ENCODE peak calls at places on chromosomes 2 and 18, in nine cellular contexts. R is foreskin fibroblast, C is esophagus squamous epithelium, K is hepatocyte, Z is mucosa of descending colon, O is dorsolateral prefrontal cortex, L is thoracic aorta, S is heart left ventricle, F is fibroblast of mammary gland. D is an unnamed sample.

GRCh38 chr2:31228717-31229116 is 5.2 kb upstream of the EHD3 start:
- DNase-seq in S (no peak), R (no peak), L (no peak), O (no peak), Z (no peak), K (no peak), F (no peak), C (no peak), D (no peak)

GRCh38 chr2:47201224-47201623 is 46.1 kb upstream of the STPG4 start:
- DNase-seq in R (peak), C (no peak), Z (no peak), F (no peak), S (no peak), K (no peak), O (no peak), L (no peak), D (no peak)

GRCh38 chr2:171057575-171057974 is 103.1 kb downstream of the TLK1 start:
- DNase-seq in Z (no peak), C (no peak), F (no peak), S (no peak), K (no peak), R (no peak), L (no peak), O (no peak), D (no peak)

GRCh38 chr2:150403457-150403856 is 84.0 kb downstream of the RND3 start:
- DNase-seq in C (no peak), L (no peak), F (no peak), S (no peak), K (no peak), R (no peak), Z (no peak), O (no peak), D (no peak)

GRCh38 chr2:147026261-147026660 is 818.6 kb upstream of the ACVR2A start:
- DNase-seq in F (no peak), C (no peak), S (no peak), O (no peak), Z (no peak), R (no peak), K (no peak), L (no peak), D (no peak)

GRCh38 chr2:182351417-182351816 is 75.4 kb downstream of the PDE1A start:
- DNase-seq in O (no peak), L (no peak), C (no peak), K (no peak), S (no peak), R (no peak), F (no peak), Z (no peak), D (no peak)

GRCh38 chr18:52118684-52119083 is 221.3 kb upstream of the DCC start:
- DNase-seq in C (no peak), O (no peak), F (no peak), L (no peak), R (no peak), Z (no peak), K (no peak), S (no peak), D (no peak)

GRCh38 chr18:58580623-58581022 is 48.3 kb downstream of the ALPK2 start:
- DNase-seq in S (no peak), L (no peak), R (peak), Z (no peak), O (no peak), C (no peak), K (no peak), F (peak), D (no peak)

GRCh38 chr2:239809391-239809790 is 215.8 kb downstream of the NDUFA10 start:
- DNase-seq in L (no peak), Z (no peak), F (no peak), O (no peak), R (no peak), K (no peak), C (no peak), S (no peak), D (no peak)

GRCh38 chr18:7155887-7156286 is 38.3 kb upstream of the LAMA1 start:
- DNase-seq in K (no peak), F (no peak), L (no peak), C (no peak), Z (no peak), O (no peak), S (no peak), R (no peak), D (no peak)

GRCh38 chr2:152301131-152301530 is 33.8 kb upstream of the FMNL2 start:
- DNase-seq in S (no peak), R (no peak), F (no peak), Z (no peak), L (no peak), K (no peak), O (no peak), C (no peak), D (no peak)

GRCh38 chr2:24671230-24671629 is 122.0 kb downstream of the PTRHD1 start:
- DNase-seq in C (no peak), F (no peak), O (no peak), K (no peak), Z (no peak), R (no peak), S (no peak), L (no peak), D (no peak)

GRCh38 chr2:120410487-120410886 is 64.6 kb downstream of the INHBB start:
- DNase-seq in K (no peak), L (no peak), R (no peak), S (no peak), C (no peak), Z (no peak), F (no peak), O (no peak), D (no peak)

GRCh38 chr18:27735117-27735516 is 441.8 kb downstream of the CDH2 start:
- DNase-seq in F (no peak), K (no peak), L (no peak), C (no peak), Z (no peak), S (no peak), R (no peak), O (no peak), D (peak)

GRCh38 chr2:135840601-135841000 is 3.6 kb upstream of the LCT start:
- DNase-seq in C (no peak), Z (no peak), K (no peak), L (no peak), R (peak), O (no peak), F (peak), S (no peak), D (no peak)

GRCh38 chr2:23351388-23352141 is 33.4 kb upstream of the KLHL29 start:
- DNase-seq in S (peak), C (no peak), L (peak), O (peak), Z (peak), K (peak), R (peak), F (peak), D (peak)

GRCh38 chr2:176096986-176097819 is 2.4 kb upstream of the HOXD12 start:
- DNase-seq in F (peak), L (no peak), O (no peak), Z (peak), S (peak), C (no peak), K (peak), R (peak), D (peak)

GRCh38 chr2:27306136-27306535 is 2.1 kb downstream of the UCN start:
- DNase-seq in F (no peak), K (no peak), C (no peak), S (no peak), Z (no peak), R (no peak), O (no peak), L (no peak), D (no peak)

GRCh38 chr18:55485666-55486065 is 102.3 kb downstream of the TCF4 start:
- DNase-seq in Z (no peak), L (no peak), R (peak), S (no peak), F (peak), C (no peak), O (no peak), K (no peak), D (peak)

GRCh38 chr2:33518929-33519328 is 42.5 kb downstream of the RASGRP3 start:
- DNase-seq in L (no peak), S (no peak), K (no peak), F (peak), R (peak), O (no peak), Z (no peak), C (no peak), D (peak)

GRCh38 chr2:41409328-41409727 is 638.5 kb upstream of the PKDCC start:
- DNase-seq in C (no peak), R (no peak), S (no peak), Z (no peak), L (no peak), O (no peak), K (no peak), F (no peak), D (no peak)

GRCh38 chr2:41413813-41414485 is 633.9 kb upstream of the PKDCC start:
- DNase-seq in F (no peak), O (no peak), L (no peak), C (no peak), K (no peak), R (no peak), Z (no peak), S (no peak), D (no peak)

GRCh38 chr2:41410011-41410410 is 637.8 kb upstream of the PKDCC start:
- DNase-seq in F (no peak), L (no peak), S (no peak), O (no peak), Z (no peak), K (no peak), R (no peak), C (no peak), D (no peak)

GRCh38 chr2:41420219-41420618 is 627.6 kb upstream of the PKDCC start:
- DNase-seq in L (no peak), F (no peak), S (no peak), Z (no peak), C (no peak), O (no peak), K (no peak), R (no peak), D (no peak)

DNA sequence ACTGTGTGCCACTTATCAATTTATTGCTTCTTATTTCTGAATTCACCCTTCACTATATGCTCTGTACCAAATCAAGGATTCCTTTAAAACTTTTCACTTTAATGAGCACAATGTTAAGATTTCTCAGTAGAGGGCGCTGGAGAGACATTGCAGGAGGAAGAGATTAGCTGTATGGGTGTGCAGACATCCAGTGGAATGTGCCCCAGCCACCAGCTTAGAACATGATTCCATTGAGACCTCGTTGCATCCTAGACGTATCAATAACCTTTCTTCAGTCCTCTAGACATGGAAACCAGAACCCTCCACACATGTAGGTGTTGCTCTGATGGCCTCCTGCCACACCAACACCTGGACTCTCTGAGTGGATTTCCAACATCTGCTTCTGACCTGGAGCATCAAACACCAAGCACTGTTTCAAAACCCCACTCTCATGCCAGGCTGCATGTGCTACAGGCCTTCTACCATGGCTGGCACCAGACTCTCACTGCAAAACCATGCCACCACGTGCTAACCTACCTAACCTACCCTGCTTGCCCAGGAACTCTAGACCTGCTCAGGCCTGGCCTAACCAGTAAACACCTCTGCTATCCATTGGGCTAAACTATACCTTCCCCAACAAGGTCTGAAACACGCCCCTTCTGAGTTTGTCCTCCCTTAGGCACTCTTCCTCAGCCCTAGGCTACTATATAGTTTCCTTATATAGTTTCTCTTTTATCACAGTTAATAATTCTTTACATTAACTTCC is 633.2 kb upstream of the PKDCC start:
- DNase-seq in Z (no peak), K (peak), F (peak), R (peak), O (no peak), C (no peak), S (no peak), L (no peak), D (peak)
- TF ChIP-seq CTCF in Z (no peak), K (peak), F (peak), R (peak), O (no peak), C (no peak), S (peak), L (peak), D (peak)

DNA sequence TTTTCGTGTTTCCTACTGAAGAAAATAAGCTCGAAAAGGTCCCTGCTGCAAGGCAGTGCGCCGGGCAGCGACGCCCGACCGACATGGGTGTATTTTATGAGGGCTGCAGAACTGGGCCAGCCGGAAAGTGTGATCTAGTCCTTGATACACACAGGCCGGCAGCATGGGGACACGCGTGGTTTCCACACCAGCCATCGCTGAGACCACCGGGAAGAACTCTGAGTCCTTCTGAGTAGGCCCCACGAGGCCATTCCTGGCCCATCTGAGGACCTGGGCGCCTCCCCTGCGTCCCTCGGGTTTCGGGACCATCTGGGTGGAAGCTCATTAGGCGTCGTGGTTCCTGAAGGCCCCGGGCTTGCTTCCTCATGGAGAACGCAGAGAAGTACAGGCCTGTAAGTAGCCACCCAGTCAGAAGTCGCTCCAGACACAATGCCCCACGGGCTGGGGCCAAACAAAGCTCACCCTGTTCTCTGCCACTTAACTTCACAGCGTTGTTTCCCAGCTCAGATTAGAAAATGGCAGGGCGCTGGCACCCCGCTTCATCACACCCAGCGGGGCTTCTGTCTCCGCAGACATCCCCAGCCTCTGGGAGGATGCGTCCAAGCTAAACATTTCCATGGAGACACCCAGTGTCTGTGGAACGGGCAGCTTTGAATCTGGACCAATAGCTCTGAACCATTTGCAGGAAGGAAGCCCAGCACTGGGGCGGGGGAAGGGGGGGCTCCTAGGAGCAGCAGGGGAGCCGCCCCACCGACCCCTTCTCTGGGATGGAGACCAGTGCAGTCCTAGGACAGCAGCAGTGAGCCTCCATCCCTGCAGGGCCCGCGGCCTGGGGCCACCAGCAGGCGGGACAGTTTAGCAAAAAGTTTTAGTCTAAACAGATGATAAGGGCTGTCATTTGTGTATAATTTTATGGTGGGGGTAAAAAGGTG is 2.4 kb downstream of the NFATC1 start:
- DNase-seq in R (no peak), K (no peak), F (no peak), L (no peak), O (peak), C (no peak), S (no peak), Z (peak), D (no peak)
- H3K4me3 ChIP-seq in R (no peak), K (no peak), F (no peak), L (no peak), O (no peak), C (no peak), S (no peak), Z (no peak), D (no peak)

GRCh38 chr2:8803658-8804379 is 33.6 kb downstream of the KIDINS220 start:
- DNase-seq in F (peak), C (no peak), O (no peak), R (peak), Z (peak), S (peak), L (no peak), K (peak), D (peak)
- TF ChIP-seq CTCF in F (no peak), C (no peak), O (no peak), R (no peak), Z (no peak), S (no peak), L (no peak), K (no peak), D (peak)

DNA sequence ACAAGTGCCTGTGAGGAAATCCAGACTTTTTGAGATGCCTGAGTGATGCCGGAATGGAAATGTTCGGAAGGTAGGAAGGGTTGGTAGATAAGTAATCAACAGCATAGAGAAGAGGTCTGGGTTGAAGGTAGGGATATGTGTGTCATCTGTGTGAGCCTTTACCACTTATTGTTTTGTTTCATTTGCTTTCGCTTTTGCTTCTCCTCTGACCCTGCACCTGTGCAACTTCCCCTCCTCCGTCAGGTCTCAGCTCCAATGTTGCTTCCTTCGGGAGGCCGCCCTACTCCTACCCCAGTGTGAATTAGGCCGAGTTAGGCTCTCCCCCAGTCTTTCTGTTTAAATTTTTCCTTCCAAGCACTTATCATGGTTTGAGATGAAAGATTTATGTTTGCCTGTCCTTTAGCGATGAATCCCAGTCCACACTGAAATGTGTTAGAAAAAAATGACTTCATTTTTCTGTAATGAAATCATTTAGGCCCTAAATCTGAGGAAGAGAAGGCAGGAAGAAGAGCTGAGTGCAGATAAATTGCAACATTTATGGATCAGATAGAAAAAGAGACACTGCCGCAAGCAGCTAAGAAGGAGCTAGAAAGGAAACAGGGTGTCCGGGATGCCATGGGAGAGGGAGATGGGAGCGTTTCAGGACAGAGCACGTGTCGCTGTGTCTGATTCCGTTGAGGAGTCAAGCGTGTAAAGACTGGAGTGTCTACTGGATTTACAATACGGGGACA is 139.6 kb upstream of the PELI1 start:
- DNase-seq in K (no peak), S (no peak), Z (no peak), F (peak), C (no peak), O (no peak), L (no peak), R (peak), D (no peak)
- H3K4me3 ChIP-seq in K (no peak), S (no peak), Z (no peak), F (no peak), C (no peak), O (no peak), L (no peak), R (no peak), D (no peak)

GRCh38 chr2:224142397-224143312 is 103.6 kb upstream of the SERPINE2 start:
- DNase-seq in C (no peak), R (peak), F (peak), Z (no peak), S (no peak), K (no peak), O (no peak), L (no peak), D (peak)
- TF ChIP-seq CTCF in C (no peak), R (no peak), F (peak), Z (no peak), S (no peak), K (peak), O (no peak), L (no peak), D (no peak)

GRCh38 chr18:9058426-9058825 is 44.1 kb upstream of the NDUFV2 start:
- DNase-seq in K (no peak), Z (no peak), L (no peak), O (no peak), R (no peak), C (no peak), S (no peak), F (no peak), D (no peak)
- H3K4me3 ChIP-seq in K (no peak), Z (no peak), L (no peak), O (no peak), R (no peak), C (no peak), S (no peak), F (no peak), D (no peak)

DNA sequence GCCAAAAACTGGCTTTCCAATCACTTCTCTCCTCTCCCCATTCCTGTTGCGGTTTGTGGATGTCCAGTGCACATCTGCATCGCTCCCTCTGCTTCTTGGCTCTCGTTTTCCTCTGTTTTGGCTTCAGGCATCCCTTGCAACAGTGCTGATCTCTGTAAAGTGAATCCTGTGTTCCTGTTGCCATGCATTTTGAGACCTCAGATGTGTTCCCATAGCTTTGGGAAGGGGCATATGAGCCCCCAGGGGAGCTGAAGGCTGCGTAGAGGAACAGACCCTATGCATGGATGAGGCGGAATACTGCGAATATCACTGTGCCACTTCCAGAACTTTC is 168.4 kb upstream of the HAAO start:
- DNase-seq in F (peak), L (no peak), K (no peak), C (no peak), R (peak), S (no peak), Z (no peak), O (no peak), D (no peak)
- TF ChIP-seq CTCF in F (no peak), L (no peak), K (no peak), C (no peak), R (no peak), S (no peak), Z (no peak), O (no peak), D (no peak)

DNA sequence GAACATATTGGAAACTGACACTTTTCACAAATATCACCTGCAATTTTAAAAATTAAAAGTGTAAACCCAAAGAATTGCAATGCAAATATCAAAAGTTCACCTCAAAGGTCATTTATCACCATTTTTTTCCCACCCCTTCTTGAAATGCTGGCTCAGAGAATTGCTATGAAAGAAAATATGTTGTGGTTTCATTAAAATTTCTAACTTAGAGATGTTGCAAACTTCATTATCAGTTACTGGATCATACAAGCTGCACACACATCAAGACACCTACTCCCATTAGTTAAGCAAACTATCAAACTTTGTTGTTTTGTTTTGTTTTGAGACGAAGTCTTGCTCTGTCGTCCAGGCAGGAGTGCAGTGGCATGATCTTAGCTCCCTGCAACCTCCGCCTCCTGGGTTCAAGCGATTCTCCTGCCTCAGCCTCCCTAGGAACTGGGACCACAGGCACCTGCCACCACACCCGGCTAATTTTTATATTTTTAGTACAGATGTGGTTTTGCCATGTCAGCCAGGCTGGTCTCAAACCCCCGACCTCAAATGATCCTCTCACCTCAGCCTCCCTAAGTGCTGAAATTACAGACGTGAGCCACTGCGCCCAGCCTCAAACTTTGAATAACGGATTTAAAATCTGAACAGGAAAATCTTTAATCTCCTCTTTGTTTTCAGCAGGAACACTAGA is 37.0 kb downstream of the STK39 start:
- DNase-seq in K (no peak), L (no peak), S (no peak), R (no peak), Z (no peak), F (no peak), C (no peak), O (no peak), D (no peak)
- H3K4me3 ChIP-seq in K (no peak), L (peak), S (no peak), R (peak), Z (no peak), F (no peak), C (peak), O (no peak), D (no peak)

D was measured in epithelial cell of esophagus.